ENCODE peak calls at places on chromosomes 3 and 15, in eight cellular contexts. Y is IMR-90, D is MM.1S, Z is lower lobe of right lung, C is SJSA1, I is heart right ventricle, X is suprapubic skin, K is A549. E is an unnamed sample.

GRCh38 chr3:114928989-114929620 is 218.0 kb downstream of the ZBTB20 start:
- DNase-seq in Y (peak; percentile 16), D (no peak), Z (no peak), C (no peak), I (no peak), X (no peak), K (no peak), E (no peak)

GRCh38 chr15:27970661-27971392 is 128.3 kb downstream of the OCA2 start:
- DNase-seq in Y (no peak), D (no peak), Z (no peak), C (no peak), I (no peak), X (no peak), K (no peak), E (no peak)

GRCh38 chr3:172622916-172623700 is 87.8 kb downstream of the NCEH1 start:
- DNase-seq in Y (peak; percentile 71), D (peak; percentile 55), Z (no peak), C (no peak), I (peak; percentile 27), X (no peak), K (no peak), E (peak; percentile 49)

GRCh38 chr3:177615015-177615414 is 417.7 kb upstream of the TBL1XR1 start:
- DNase-seq in Y (peak; percentile 97), D (no peak), Z (peak; percentile 69), C (no peak), I (peak; percentile 62), X (no peak), K (no peak), E (peak; percentile 35)

GRCh38 chr3:8663177-8664061 is 18.8 kb upstream of the SSUH2 start:
- DNase-seq in Y (peak; percentile 61), D (peak; percentile 54), Z (no peak), C (peak; percentile 69), I (peak; percentile 71), X (no peak), K (peak; percentile 82), E (peak; percentile 85)

GRCh38 chr15:92091155-92091734 is 237.7 kb downstream of the SLCO3A1 start:
- DNase-seq in Y (peak; percentile 11), D (no peak), Z (peak; percentile 63), C (peak; percentile 54), I (peak; percentile 30), X (no peak), K (peak; percentile 46), E (peak; percentile 52)

GRCh38 chr3:13028010-13028821 is 45.0 kb downstream of the IQSEC1 start:
- DNase-seq in Y (no peak), D (no peak), Z (no peak), C (no peak), I (no peak), X (no peak), K (no peak), E (no peak)

GRCh38 chr15:70447927-70448698 is 315.2 kb downstream of the UACA start:
- DNase-seq in Y (no peak), D (no peak), Z (peak; percentile 59), C (no peak), I (peak; percentile 21), X (no peak), K (no peak), E (peak; percentile 50)

GRCh38 chr15:59632714-59633113 is 21.1 kb downstream of the GCNT3 start:
- DNase-seq in Y (no peak), D (no peak), Z (no peak), C (no peak), I (no peak), X (no peak), K (peak; percentile 54), E (no peak)

GRCh38 chr15:40650479-40650878 is 44.5 kb upstream of the RAD51 start:
- DNase-seq in Y (no peak), D (no peak), Z (no peak), C (no peak), I (no peak), X (no peak), K (no peak), E (peak; percentile 27)

GRCh38 chr15:31280831-31281216 is 45.8 kb upstream of the KLF13 start:
- DNase-seq in Y (no peak), D (no peak), Z (no peak), C (no peak), I (no peak), X (peak; percentile 19), K (no peak), E (no peak)

GRCh38 chr3:156240642-156241041 is 120.3 kb downstream of the KCNAB1 start:
- DNase-seq in Y (no peak), D (no peak), Z (no peak), C (no peak), I (no peak), X (no peak), K (no peak), E (no peak)

GRCh38 chr15:34753236-34753894 is 1.4 kb downstream of the GJD2 start:
- DNase-seq in Y (peak; percentile 71), D (no peak), Z (no peak), C (peak; percentile 63), I (peak; percentile 45), X (no peak), K (no peak), E (no peak)

GRCh38 chr15:75727851-75728715 is 15.4 kb upstream of the CSPG4 start:
- DNase-seq in Y (no peak), D (peak; percentile 20), Z (peak; percentile 71), C (peak; percentile 70), I (peak; percentile 51), X (no peak), K (peak; percentile 69), E (peak; percentile 50)

GRCh38 chr3:51946796-51947195 is 4.6 kb downstream of the PARP3 start:
- DNase-seq in Y (no peak), D (no peak), Z (no peak), C (no peak), I (no peak), X (peak; percentile 46), K (no peak), E (no peak)

GRCh38 chr3:42749753-42750231 is 23.3 kb downstream of the CCDC13 start:
- DNase-seq in Y (no peak), D (no peak), Z (no peak), C (peak; percentile 8), I (no peak), X (no peak), K (peak; percentile 28), E (no peak)

GRCh38 chr3:71039332-71039731 is 544.2 kb downstream of the FOXP1 start:
- DNase-seq in Y (no peak), D (peak; percentile 93), Z (no peak), C (no peak), I (no peak), X (no peak), K (no peak), E (no peak)

GRCh38 chr15:100923902-100924301 is 4.7 kb downstream of the LRRK1 start:
- DNase-seq in Y (no peak), D (no peak), Z (no peak), C (peak; percentile 30), I (no peak), X (no peak), K (no peak), E (no peak)

GRCh38 chr3:141686477-141687280 is 51.4 kb upstream of the RNF7 start:
- DNase-seq in Y (peak; percentile 72), D (no peak), Z (peak; percentile 73), C (peak; percentile 48), I (peak; percentile 76), X (peak; percentile 69), K (no peak), E (peak; percentile 89)

GRCh38 chr15:52085289-52085688 is 27.3 kb downstream of the BCL2L10 start:
- DNase-seq in Y (no peak), D (no peak), Z (no peak), C (no peak), I (no peak), X (no peak), K (no peak), E (no peak)

GRCh38 chr3:133527306-133527705 is 46.2 kb upstream of the CDV3 start:
- DNase-seq in Y (no peak), D (no peak), Z (no peak), C (no peak), I (no peak), X (no peak), K (no peak), E (no peak)

GRCh38 chr15:89095073-89095472 is 6.8 kb downstream of the ABHD2 start:
- DNase-seq in Y (no peak), D (no peak), Z (no peak), C (no peak), I (no peak), X (no peak), K (no peak), E (no peak)

GRCh38 chr15:89098281-89098680 is 10.0 kb downstream of the ABHD2 start:
- DNase-seq in Y (peak; percentile 40), D (no peak), Z (no peak), C (peak; percentile 59), I (no peak), X (no peak), K (no peak), E (no peak)

GRCh38 chr15:89095556-89095955 is 7.3 kb downstream of the ABHD2 start:
- DNase-seq in Y (no peak), D (no peak), Z (no peak), C (no peak), I (no peak), X (no peak), K (no peak), E (no peak)

GRCh38 chr15:89097313-89097712 is 9.1 kb downstream of the ABHD2 start:
- DNase-seq in Y (no peak), D (no peak), Z (no peak), C (no peak), I (no peak), X (no peak), K (no peak), E (no peak)

DNA sequence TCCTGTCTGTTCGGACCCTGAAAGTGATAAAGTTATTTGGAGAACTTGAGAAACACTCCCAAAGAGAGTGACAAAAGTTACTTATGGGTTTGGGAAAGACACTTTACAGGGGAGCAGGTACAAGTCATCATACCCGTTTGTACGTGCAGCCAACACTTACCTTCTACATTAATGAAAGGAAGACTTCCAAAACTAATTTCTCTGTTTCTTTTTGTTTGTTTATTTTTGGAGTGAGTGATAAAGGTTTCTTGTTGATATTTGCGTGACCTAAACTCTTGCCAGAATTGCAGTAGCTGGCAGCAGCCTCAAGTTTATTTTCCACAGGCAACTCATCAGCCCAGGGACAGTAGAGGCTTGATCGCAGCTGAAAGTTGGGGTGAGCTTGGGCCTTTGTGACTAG is 8.4 kb downstream of the ABHD2 start:
- DNase-seq in Y (peak; percentile 68), D (no peak), Z (no peak), C (no peak), I (no peak), X (no peak), K (no peak), E (no peak)
- H3K4me1 ChIP-seq in Y (peaks cover 26% of the 10 kb centered on the region), D (peaks cover 4% of the 10 kb centered on the region), Z (peaks cover 79% of the 10 kb centered on the region), C (peaks cover 56% of the 10 kb centered on the region), I (peaks cover 97% of the 10 kb centered on the region), X (peaks cover 81% of the 10 kb centered on the region), K (peaks cover 84% of the 10 kb centered on the region), E (peaks cover 13% of the 10 kb centered on the region)

GRCh38 chr15:85773916-85774315 is 20.8 kb downstream of the KLHL25 start:
- DNase-seq in Y (no peak), D (no peak), Z (no peak), C (no peak), I (no peak), X (no peak), K (no peak), E (no peak)
- H3K4me1 ChIP-seq in Y (peaks cover 10% of the 10 kb centered on the region), D (no peaks in the 10 kb centered on the region), Z (peaks cover 41% of the 10 kb centered on the region), C (no peaks in the 10 kb centered on the region), I (peaks cover 55% of the 10 kb centered on the region), X (peaks cover 57% of the 10 kb centered on the region), K (no peaks in the 10 kb centered on the region), E (peaks cover 3% of the 10 kb centered on the region)

GRCh38 chr3:101942356-101942755 is 93.0 kb downstream of the NFKBIZ start:
- DNase-seq in Y (no peak), D (no peak), Z (no peak), C (no peak), I (no peak), X (no peak), K (no peak), E (no peak)
- H3K4me1 ChIP-seq in Y (peaks cover 23% of the 10 kb centered on the region), D (peaks cover 14% of the 10 kb centered on the region), Z (peaks cover 46% of the 10 kb centered on the region), C (peaks cover 53% of the 10 kb centered on the region), I (peaks cover 42% of the 10 kb centered on the region), X (peaks cover 28% of the 10 kb centered on the region), K (peaks cover 12% of the 10 kb centered on the region), E (no peaks in the 10 kb centered on the region)

GRCh38 chr15:50265620-50266019 is at the start of gene HDC:
- DNase-seq in Y (no peak), D (no peak), Z (no peak), C (no peak), I (no peak), X (no peak), K (no peak), E (no peak)
- H3K4me1 ChIP-seq in Y (no peaks in the 10 kb centered on the region), D (no peaks in the 10 kb centered on the region), Z (no peaks in the 10 kb centered on the region), C (no peaks in the 10 kb centered on the region), I (no peaks in the 10 kb centered on the region), X (no peaks in the 10 kb centered on the region), K (peaks cover 6% of the 10 kb centered on the region), E (no peaks in the 10 kb centered on the region)